ENCODE peak calls at places on chromosomes 13 and 19, in five cellular contexts. One of them, this sample, is unnamed. For H3K4me1, the result is how much of the 10 kb centered on the place peaks cover.

GRCh38 chr13:91036886-91037285 is 310.6 kb upstream of the MIR17HG start:
- DNase-seq in MM.1S: no peak
- DNase-seq in hepatocyte: no peak
- DNase-seq in adrenal gland: no peak
- DNase-seq in endodermal cell: no peak
- DNase-seq in this sample: no peak

GRCh38 chr13:86892330-86892729 is 778.8 kb upstream of the SLITRK5 start:
- DNase-seq in MM.1S: no peak
- DNase-seq in hepatocyte: no peak
- DNase-seq in adrenal gland: no peak
- DNase-seq in endodermal cell: no peak
- DNase-seq in this sample: no peak

GRCh38 chr19:48465215-48465614 is 4.0 kb upstream of the CYTH2 start:
- DNase-seq in MM.1S: no peak
- DNase-seq in hepatocyte: no peak
- DNase-seq in adrenal gland: no peak
- DNase-seq in endodermal cell: no peak
- DNase-seq in this sample: no peak

GRCh38 chr19:48041877-48042580 is 1.9 kb downstream of the CABP5 start:
- DNase-seq in MM.1S: no peak
- DNase-seq in hepatocyte: no peak
- DNase-seq in adrenal gland: no peak
- DNase-seq in endodermal cell: no peak
- DNase-seq in this sample: no peak

GRCh38 chr13:31588923-31589322 is 150.4 kb upstream of the RXFP2 start:
- DNase-seq in MM.1S: no peak
- DNase-seq in hepatocyte: peak
- DNase-seq in adrenal gland: no peak
- DNase-seq in endodermal cell: no peak
- DNase-seq in this sample: no peak

GRCh38 chr19:53183146-53183545 is 10.0 kb downstream of the ZNF665 start:
- DNase-seq in MM.1S: no peak
- DNase-seq in hepatocyte: no peak
- DNase-seq in adrenal gland: no peak
- DNase-seq in endodermal cell: no peak
- DNase-seq in this sample: no peak

GRCh38 chr19:917323-918151 is at the start of gene KISS1R:
- DNase-seq in MM.1S: no peak
- DNase-seq in hepatocyte: peak
- DNase-seq in adrenal gland: no peak
- DNase-seq in endodermal cell: peak
- DNase-seq in this sample: no peak

GRCh38 chr19:56097306-56097705 is 23.8 kb downstream of the ZNF787 start:
- DNase-seq in MM.1S: no peak
- DNase-seq in hepatocyte: no peak
- DNase-seq in adrenal gland: no peak
- DNase-seq in endodermal cell: no peak
- DNase-seq in this sample: no peak

GRCh38 chr19:5774921-5775320 is 9.6 kb downstream of the PRR22 start:
- DNase-seq in MM.1S: no peak
- DNase-seq in hepatocyte: no peak
- DNase-seq in adrenal gland: no peak
- DNase-seq in endodermal cell: no peak
- DNase-seq in this sample: no peak

GRCh38 chr19:39679056-39679790 is 23.5 kb downstream of the LGALS16 start:
- DNase-seq in MM.1S: peak
- DNase-seq in hepatocyte: no peak
- DNase-seq in adrenal gland: no peak
- DNase-seq in endodermal cell: no peak
- DNase-seq in this sample: no peak

GRCh38 chr19:35736913-35737886 is 5.1 kb downstream of the IGFLR1 start:
- DNase-seq in MM.1S: no peak
- DNase-seq in hepatocyte: no peak
- DNase-seq in adrenal gland: no peak
- DNase-seq in endodermal cell: no peak
- DNase-seq in this sample: no peak

GRCh38 chr19:38303517-38304351 is at the start of gene C19orf33:
- DNase-seq in MM.1S: no peak
- DNase-seq in hepatocyte: peak
- DNase-seq in adrenal gland: no peak
- DNase-seq in endodermal cell: peak
- DNase-seq in this sample: peak

GRCh38 chr13:61654501-61654900 is 238.9 kb upstream of the PCDH20 start:
- DNase-seq in MM.1S: no peak
- DNase-seq in hepatocyte: no peak
- DNase-seq in adrenal gland: no peak
- DNase-seq in endodermal cell: no peak
- DNase-seq in this sample: no peak

GRCh38 chr13:72530471-72530870 is 197.0 kb downstream of the MZT1 start:
- DNase-seq in MM.1S: no peak
- DNase-seq in hepatocyte: no peak
- DNase-seq in adrenal gland: no peak
- DNase-seq in endodermal cell: no peak
- DNase-seq in this sample: no peak

GRCh38 chr13:27080018-27080948 is 91.3 kb downstream of the USP12 start:
- DNase-seq in MM.1S: no peak
- DNase-seq in hepatocyte: no peak
- DNase-seq in adrenal gland: no peak
- DNase-seq in endodermal cell: no peak
- DNase-seq in this sample: no peak

GRCh38 chr19:54430306-54431254 is 15.3 kb downstream of the TTYH1 start:
- DNase-seq in MM.1S: no peak
- DNase-seq in hepatocyte: peak
- DNase-seq in adrenal gland: peak
- DNase-seq in endodermal cell: peak
- DNase-seq in this sample: peak

GRCh38 chr19:17391371-17392151 is 2.4 kb downstream of the CCDC194 start:
- DNase-seq in MM.1S: peak
- DNase-seq in hepatocyte: no peak
- DNase-seq in adrenal gland: no peak
- DNase-seq in endodermal cell: peak
- DNase-seq in this sample: no peak

GRCh38 chr13:66915596-66916185 is 314.4 kb downstream of the PCDH9 start:
- DNase-seq in MM.1S: no peak
- DNase-seq in hepatocyte: no peak
- DNase-seq in adrenal gland: no peak
- DNase-seq in endodermal cell: no peak
- DNase-seq in this sample: no peak

GRCh38 chr19:54609356-54609791 is 15.9 kb downstream of the LILRA1 start:
- DNase-seq in MM.1S: no peak
- DNase-seq in hepatocyte: no peak
- DNase-seq in adrenal gland: no peak
- DNase-seq in endodermal cell: no peak
- DNase-seq in this sample: no peak

GRCh38 chr19:45152504-45153338 is 8.1 kb downstream of the NKPD1 start:
- DNase-seq in MM.1S: no peak
- DNase-seq in hepatocyte: peak
- DNase-seq in adrenal gland: peak
- DNase-seq in endodermal cell: peak
- DNase-seq in this sample: peak

GRCh38 chr13:21925720-21926119 is 254.8 kb downstream of the FGF9 start:
- DNase-seq in MM.1S: no peak
- DNase-seq in hepatocyte: peak
- DNase-seq in adrenal gland: no peak
- DNase-seq in endodermal cell: no peak
- DNase-seq in this sample: no peak

GRCh38 chr19:403221-404036 is 5.5 kb downstream of the C2CD4C start:
- DNase-seq in MM.1S: no peak
- DNase-seq in hepatocyte: no peak
- DNase-seq in adrenal gland: no peak
- DNase-seq in endodermal cell: peak
- DNase-seq in this sample: no peak

GRCh38 chr13:27250833-27251165 is 559 bp upstream of the RPL21 start:
- DNase-seq in MM.1S: no peak
- DNase-seq in hepatocyte: no peak
- DNase-seq in adrenal gland: no peak
- DNase-seq in endodermal cell: no peak
- DNase-seq in this sample: no peak

GRCh38 chr13:24253520-24254150 is 55.7 kb upstream of the C1QTNF9 start:
- DNase-seq in MM.1S: no peak
- DNase-seq in hepatocyte: no peak
- DNase-seq in adrenal gland: no peak
- DNase-seq in endodermal cell: no peak
- DNase-seq in this sample: no peak

GRCh38 chr13:86974251-86974994 is 696.7 kb upstream of the SLITRK5 start:
- DNase-seq in MM.1S: no peak
- DNase-seq in hepatocyte: no peak
- DNase-seq in adrenal gland: no peak
- DNase-seq in endodermal cell: peak
- DNase-seq in this sample: no peak

GRCh38 chr13:58476176-58476575 is 844.6 kb downstream of the PCDH17 start:
- DNase-seq in MM.1S: no peak
- DNase-seq in hepatocyte: no peak
- DNase-seq in adrenal gland: no peak
- DNase-seq in endodermal cell: peak
- DNase-seq in this sample: no peak

GRCh38 chr13:25930655-25931054 is 121.2 kb downstream of the SHISA2 start:
- DNase-seq in MM.1S: no peak
- DNase-seq in hepatocyte: no peak
- DNase-seq in adrenal gland: no peak
- DNase-seq in endodermal cell: no peak
- DNase-seq in this sample: no peak

GRCh38 chr13:33249066-33249465 is 36.5 kb downstream of the STARD13 start:
- DNase-seq in MM.1S: no peak
- DNase-seq in hepatocyte: no peak
- DNase-seq in adrenal gland: no peak
- DNase-seq in endodermal cell: no peak
- DNase-seq in this sample: no peak

GRCh38 chr19:4951671-4952070 is 17.2 kb upstream of the KDM4B start:
- DNase-seq in MM.1S: no peak
- DNase-seq in hepatocyte: no peak
- DNase-seq in adrenal gland: no peak
- DNase-seq in endodermal cell: no peak
- DNase-seq in this sample: no peak

GRCh38 chr19:55691561-55692481 is 16.8 kb downstream of the EPN1 start:
- DNase-seq in MM.1S: no peak
- DNase-seq in hepatocyte: no peak
- DNase-seq in adrenal gland: no peak
- DNase-seq in endodermal cell: no peak
- DNase-seq in this sample: no peak

GRCh38 chr19:2055871-2056809 is 5.1 kb upstream of the MKNK2 start:
- DNase-seq in MM.1S: no peak
- DNase-seq in hepatocyte: peak
- DNase-seq in adrenal gland: no peak
- DNase-seq in endodermal cell: peak
- DNase-seq in this sample: peak

GRCh38 chr19:2051771-2052704 is 994 bp upstream of the MKNK2 start:
- DNase-seq in MM.1S: no peak
- DNase-seq in hepatocyte: peak
- DNase-seq in adrenal gland: no peak
- DNase-seq in endodermal cell: no peak
- DNase-seq in this sample: peak

GRCh38 chr19:2053601-2054389 is 2.8 kb upstream of the MKNK2 start:
- DNase-seq in MM.1S: no peak
- DNase-seq in hepatocyte: peak
- DNase-seq in adrenal gland: no peak
- DNase-seq in endodermal cell: no peak
- DNase-seq in this sample: peak

GRCh38 chr19:2056810-2057192 is 5.8 kb upstream of the MKNK2 start:
- DNase-seq in MM.1S: no peak
- DNase-seq in hepatocyte: no peak
- DNase-seq in adrenal gland: no peak
- DNase-seq in endodermal cell: no peak
- DNase-seq in this sample: no peak

GRCh38 chr19:2054763-2055162 is 3.7 kb upstream of the MKNK2 start:
- DNase-seq in MM.1S: no peak
- DNase-seq in hepatocyte: no peak
- DNase-seq in adrenal gland: no peak
- DNase-seq in endodermal cell: no peak
- DNase-seq in this sample: no peak
- H3K4me1 ChIP-seq in MM.1S: under half
- H3K4me1 ChIP-seq in hepatocyte: under half
- H3K4me1 ChIP-seq in adrenal gland: under half
- H3K4me1 ChIP-seq in endodermal cell: under half
- H3K4me1 ChIP-seq in this sample: half or more

GRCh38 chr13:44848956-44849748 is 140.1 kb downstream of the NUFIP1 start:
- DNase-seq in MM.1S: no peak
- DNase-seq in hepatocyte: no peak
- DNase-seq in adrenal gland: no peak
- DNase-seq in endodermal cell: no peak
- DNase-seq in this sample: no peak
- H3K27ac ChIP-seq in MM.1S: no peak
- H3K27ac ChIP-seq in hepatocyte: no peak
- H3K27ac ChIP-seq in adrenal gland: peak
- H3K27ac ChIP-seq in endodermal cell: peak
- H3K27ac ChIP-seq in this sample: no peak

DNA sequence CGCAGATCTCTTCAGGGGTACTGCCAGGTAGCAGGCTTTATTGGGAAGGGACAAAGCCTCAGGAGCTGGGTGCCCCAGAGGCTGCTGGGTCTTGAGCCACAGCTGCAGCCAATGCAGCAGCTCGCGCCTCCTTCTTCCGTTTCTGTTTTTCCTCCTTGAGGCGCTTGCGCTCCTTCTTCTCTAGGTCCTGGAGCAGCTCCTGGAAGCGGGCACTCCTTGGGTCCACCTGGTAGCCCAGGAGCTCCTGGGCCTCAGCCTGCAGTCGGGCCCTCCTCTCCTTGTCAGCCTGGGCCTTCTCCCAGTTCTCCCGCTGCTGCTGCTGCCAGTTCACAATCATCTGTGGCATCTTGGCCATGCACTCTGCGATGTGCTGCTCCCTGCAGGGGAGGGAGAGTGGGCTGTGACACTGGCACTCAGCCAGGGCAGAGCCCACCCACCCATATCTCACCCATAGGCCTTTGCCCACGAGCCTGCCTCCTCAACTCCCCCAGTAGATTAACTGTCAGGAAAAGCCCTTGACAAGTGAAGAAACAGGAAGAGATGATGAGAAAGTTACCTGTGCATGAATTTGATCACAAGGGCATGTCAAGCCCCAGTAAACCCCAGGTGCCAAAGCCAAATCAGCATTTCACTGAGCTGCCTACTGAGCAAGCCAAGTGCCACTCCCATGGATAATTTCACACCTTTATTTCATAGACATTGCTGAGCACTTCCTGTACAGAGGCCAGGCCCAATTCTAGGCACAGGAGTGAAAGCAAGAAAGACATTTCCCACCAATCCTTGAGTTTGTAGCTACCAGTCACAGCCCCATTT is 2.7 kb downstream of the GADD45GIP1 start:
- DNase-seq in MM.1S: peak
- DNase-seq in hepatocyte: no peak
- DNase-seq in adrenal gland: no peak
- DNase-seq in endodermal cell: no peak
- DNase-seq in this sample: no peak
- H3K4me1 ChIP-seq in MM.1S: under half
- H3K4me1 ChIP-seq in hepatocyte: under half
- H3K4me1 ChIP-seq in adrenal gland: under half
- H3K4me1 ChIP-seq in endodermal cell: under half
- H3K4me1 ChIP-seq in this sample: half or more

DNA sequence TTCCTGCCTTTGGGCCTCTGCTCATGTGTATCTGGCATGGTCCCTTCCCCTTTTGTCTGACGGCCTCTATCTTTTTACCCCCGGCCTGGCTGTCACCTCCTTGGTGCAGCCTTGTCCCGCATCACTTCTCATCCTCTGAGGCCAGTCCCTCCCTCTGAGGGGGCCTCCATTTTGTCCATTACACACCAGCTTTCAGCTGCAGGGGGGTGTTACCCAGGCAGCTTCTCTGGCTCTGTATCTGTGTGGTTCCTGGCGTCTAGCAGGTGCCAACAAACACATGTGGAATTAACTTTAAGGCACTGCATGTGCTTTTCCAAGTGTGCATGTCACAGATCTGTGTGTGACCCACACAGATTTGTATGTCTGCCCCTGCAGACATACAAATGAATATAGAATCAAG is 52.4 kb downstream of the LYL1 start:
- DNase-seq in MM.1S: no peak
- DNase-seq in hepatocyte: no peak
- DNase-seq in adrenal gland: no peak
- DNase-seq in endodermal cell: no peak
- DNase-seq in this sample: no peak
- H3K27ac ChIP-seq in MM.1S: no peak
- H3K27ac ChIP-seq in hepatocyte: no peak
- H3K27ac ChIP-seq in adrenal gland: no peak
- H3K27ac ChIP-seq in endodermal cell: no peak
- H3K27ac ChIP-seq in this sample: peak